ENCODE peak calls at places on chromosome 1, in eight cellular contexts. One of them, this sample, is unnamed.

GRCh38 chr1:54977938-54978337 is 2.5 kb upstream of the TMEM61 start:
- DNase-seq in right lobe of liver: no peak
- DNase-seq in activated T-helper 1 cell treated with anti-CD3 and anti-CD28 coated beads, Interleukin-2, amount 50 U/mL, for 16 hours: no peak
- DNase-seq in EL: no peak
- DNase-seq in lung: no peak
- DNase-seq in COR-L47: peak; percentile 61
- DNase-seq in stimulated activated naive CD8-positive, alpha-beta T cell treated with anti-CD3 and anti-CD28 coated beads, Interleukin-15, Interleukin-2, amounts not matched to agents 100 U/mL and 50 U/mL, for 24 hours: no peak
- DNase-seq in NCI-H1436: no peak
- DNase-seq in this sample: no peak

GRCh38 chr1:211632808-211633522 is 42.5 kb downstream of the NEK2 start:
- DNase-seq in NCI-H1436: no peak
- DNase-seq in lung: no peak
- DNase-seq in COR-L47: no peak
- DNase-seq in stimulated activated naive CD8-positive, alpha-beta T cell treated with anti-CD3 and anti-CD28 coated beads, Interleukin-15, Interleukin-2, amounts not matched to agents 100 U/mL and 50 U/mL, for 24 hours: no peak
- DNase-seq in right lobe of liver: peak; percentile 58
- DNase-seq in EL: peak; percentile 75
- DNase-seq in activated T-helper 1 cell treated with anti-CD3 and anti-CD28 coated beads, Interleukin-2, amount 50 U/mL, for 16 hours: no peak
- DNase-seq in this sample: no peak

GRCh38 chr1:78645728-78646127 is 3.9 kb upstream of the IFI44 start:
- DNase-seq in EL: no peak
- DNase-seq in right lobe of liver: no peak
- DNase-seq in stimulated activated naive CD8-positive, alpha-beta T cell treated with anti-CD3 and anti-CD28 coated beads, Interleukin-15, Interleukin-2, amounts not matched to agents 100 U/mL and 50 U/mL, for 24 hours: no peak
- DNase-seq in COR-L47: no peak
- DNase-seq in NCI-H1436: no peak
- DNase-seq in activated T-helper 1 cell treated with anti-CD3 and anti-CD28 coated beads, Interleukin-2, amount 50 U/mL, for 16 hours: no peak
- DNase-seq in lung: no peak
- DNase-seq in this sample: no peak

GRCh38 chr1:116569776-116570357 is 959 bp downstream of the CD58 start:
- DNase-seq in right lobe of liver: peak; percentile 63
- DNase-seq in stimulated activated naive CD8-positive, alpha-beta T cell treated with anti-CD3 and anti-CD28 coated beads, Interleukin-15, Interleukin-2, amounts not matched to agents 100 U/mL and 50 U/mL, for 24 hours: peak; percentile 49
- DNase-seq in COR-L47: no peak
- DNase-seq in NCI-H1436: no peak
- DNase-seq in EL: no peak
- DNase-seq in activated T-helper 1 cell treated with anti-CD3 and anti-CD28 coated beads, Interleukin-2, amount 50 U/mL, for 16 hours: peak; percentile 48
- DNase-seq in lung: peak; percentile 75
- DNase-seq in this sample: peak; percentile 78

GRCh38 chr1:29230204-29230552 is 556 bp downstream of the MECR start:
- DNase-seq in NCI-H1436: no peak
- DNase-seq in activated T-helper 1 cell treated with anti-CD3 and anti-CD28 coated beads, Interleukin-2, amount 50 U/mL, for 16 hours: no peak
- DNase-seq in EL: no peak
- DNase-seq in COR-L47: no peak
- DNase-seq in lung: no peak
- DNase-seq in right lobe of liver: no peak
- DNase-seq in stimulated activated naive CD8-positive, alpha-beta T cell treated with anti-CD3 and anti-CD28 coated beads, Interleukin-15, Interleukin-2, amounts not matched to agents 100 U/mL and 50 U/mL, for 24 hours: no peak
- DNase-seq in this sample: no peak

GRCh38 chr1:16244650-16245285 is 7.8 kb upstream of the CPLANE2 start:
- DNase-seq in stimulated activated naive CD8-positive, alpha-beta T cell treated with anti-CD3 and anti-CD28 coated beads, Interleukin-15, Interleukin-2, amounts not matched to agents 100 U/mL and 50 U/mL, for 24 hours: no peak
- DNase-seq in lung: no peak
- DNase-seq in COR-L47: no peak
- DNase-seq in activated T-helper 1 cell treated with anti-CD3 and anti-CD28 coated beads, Interleukin-2, amount 50 U/mL, for 16 hours: no peak
- DNase-seq in NCI-H1436: no peak
- DNase-seq in right lobe of liver: no peak
- DNase-seq in EL: no peak
- DNase-seq in this sample: no peak

GRCh38 chr1:62093261-62093660 is 101.4 kb upstream of the L1TD1 start:
- DNase-seq in stimulated activated naive CD8-positive, alpha-beta T cell treated with anti-CD3 and anti-CD28 coated beads, Interleukin-15, Interleukin-2, amounts not matched to agents 100 U/mL and 50 U/mL, for 24 hours: no peak
- DNase-seq in COR-L47: no peak
- DNase-seq in activated T-helper 1 cell treated with anti-CD3 and anti-CD28 coated beads, Interleukin-2, amount 50 U/mL, for 16 hours: no peak
- DNase-seq in right lobe of liver: no peak
- DNase-seq in lung: no peak
- DNase-seq in NCI-H1436: no peak
- DNase-seq in EL: no peak
- DNase-seq in this sample: no peak

GRCh38 chr1:93346472-93346991 is 825 bp downstream of the DR1 start:
- DNase-seq in activated T-helper 1 cell treated with anti-CD3 and anti-CD28 coated beads, Interleukin-2, amount 50 U/mL, for 16 hours: peak; percentile 13
- DNase-seq in NCI-H1436: no peak
- DNase-seq in lung: no peak
- DNase-seq in right lobe of liver: no peak
- DNase-seq in stimulated activated naive CD8-positive, alpha-beta T cell treated with anti-CD3 and anti-CD28 coated beads, Interleukin-15, Interleukin-2, amounts not matched to agents 100 U/mL and 50 U/mL, for 24 hours: no peak
- DNase-seq in EL: peak; percentile 58
- DNase-seq in COR-L47: no peak
- DNase-seq in this sample: no peak

This sample was measured in PC-9.